ENCODE peak calls at places on chromosomes 1 and 21, in eight cellular contexts. D is MCF 10A, E is psoas muscle, Y is lower lobe of right lung, X is foreskin fibroblast, O is WERI-Rb-1, M is heart left ventricle, N is AG09309. Z is an unnamed sample.

GRCh38 chr1:183837062-183837461 is 32.1 kb downstream of the RGL1 start:
- DNase-seq in D (no peak), E (no peak), Y (no peak), X (no peak), O (peak), M (no peak), N (no peak), Z (no peak)

GRCh38 chr1:59061876-59062275 is 235.0 kb upstream of the FGGY start:
- DNase-seq in D (peak), E (peak), Y (peak), X (peak), O (no peak), M (peak), N (peak), Z (no peak)

GRCh38 chr1:156386134-156386901 is 17.3 kb downstream of the RHBG start:
- DNase-seq in D (no peak), E (no peak), Y (no peak), X (no peak), O (no peak), M (no peak), N (no peak), Z (no peak)

GRCh38 chr1:74610961-74611360 is 62.6 kb downstream of the ERICH3 start:
- DNase-seq in D (no peak), E (no peak), Y (no peak), X (no peak), O (no peak), M (no peak), N (no peak), Z (no peak)

GRCh38 chr1:67792756-67793475 is 40.4 kb downstream of the GNG12 start:
- DNase-seq in D (no peak), E (no peak), Y (no peak), X (no peak), O (no peak), M (no peak), N (no peak), Z (no peak)

GRCh38 chr21:32320059-32320458 is 21.4 kb downstream of the MRAP start:
- DNase-seq in D (no peak), E (no peak), Y (no peak), X (no peak), O (no peak), M (no peak), N (no peak), Z (no peak)

GRCh38 chr1:197224160-197224559 is 43.9 kb upstream of the CRB1 start:
- DNase-seq in D (peak), E (no peak), Y (no peak), X (peak), O (no peak), M (no peak), N (no peak), Z (no peak)

GRCh38 chr1:26529655-26530539 is at the start of gene RPS6KA1:
- DNase-seq in D (peak), E (peak), Y (peak), X (peak), O (peak), M (peak), N (no peak), Z (peak)

GRCh38 chr1:27689423-27690173 is 17.6 kb upstream of the IFI6 start:
- DNase-seq in D (no peak), E (no peak), Y (no peak), X (peak), O (no peak), M (no peak), N (peak), Z (no peak)

GRCh38 chr1:115255154-115255553 is 82.9 kb downstream of the NGF start:
- DNase-seq in D (no peak), E (no peak), Y (no peak), X (peak), O (no peak), M (no peak), N (no peak), Z (no peak)

GRCh38 chr1:115411388-115412063 is 73.5 kb upstream of the NGF start:
- DNase-seq in D (peak), E (no peak), Y (no peak), X (peak), O (no peak), M (no peak), N (no peak), Z (no peak)

DNA sequence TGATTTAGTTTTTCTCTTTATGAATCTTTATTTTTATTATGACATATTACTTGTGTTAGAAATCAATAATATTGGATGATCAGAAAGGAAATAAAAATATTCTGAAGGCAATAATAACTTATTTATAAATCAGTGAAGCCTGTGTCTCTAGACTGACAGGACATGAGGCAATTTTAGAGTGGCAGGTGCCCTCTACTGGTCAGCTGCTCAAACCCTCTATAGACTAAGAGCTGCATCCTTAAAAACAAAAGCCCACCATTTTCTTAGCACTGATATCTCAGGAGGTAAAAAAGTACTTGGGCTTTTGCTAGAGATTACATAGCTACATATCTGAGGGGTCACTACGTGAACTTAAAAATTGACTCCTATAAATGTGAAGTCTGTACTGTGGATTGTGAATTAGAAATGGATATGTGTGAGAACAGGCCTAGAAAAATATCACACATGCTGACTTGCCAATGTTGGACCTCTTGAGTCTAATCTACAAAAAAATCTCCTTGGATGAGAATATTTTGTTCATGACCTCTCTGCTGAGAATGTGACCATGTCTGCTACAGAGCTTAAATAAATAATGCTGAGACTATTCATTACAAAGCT is 597.9 kb upstream of the ADAMTS5 start:
- DNase-seq in D (peak), E (no peak), Y (no peak), X (peak), O (peak), M (peak), N (no peak), Z (no peak)
- TF ChIP-seq CTCF in D (peak), E (peak), Y (peak), X (peak), O (peak), M (peak), N (peak), Z (no peak)

GRCh38 chr1:55480396-55480795 is 265.2 kb upstream of the USP24 start:
- DNase-seq in D (no peak), E (no peak), Y (no peak), X (no peak), O (no peak), M (no peak), N (no peak), Z (no peak)

GRCh38 chr1:55479970-55480369 is 264.8 kb upstream of the USP24 start:
- DNase-seq in D (no peak), E (no peak), Y (no peak), X (no peak), O (peak), M (no peak), N (no peak), Z (no peak)

GRCh38 chr1:55477953-55478352 is 262.8 kb upstream of the USP24 start:
- DNase-seq in D (no peak), E (no peak), Y (no peak), X (no peak), O (no peak), M (no peak), N (no peak), Z (no peak)

GRCh38 chr1:55476445-55477015 is 261.4 kb upstream of the USP24 start:
- DNase-seq in D (no peak), E (no peak), Y (no peak), X (no peak), O (no peak), M (peak), N (no peak), Z (no peak)

GRCh38 chr1:55478742-55479141 is 263.6 kb upstream of the USP24 start:
- DNase-seq in D (peak), E (no peak), Y (no peak), X (no peak), O (no peak), M (no peak), N (no peak), Z (no peak)
- TF ChIP-seq CTCF in D (peak), E (no peak), Y (no peak), X (no peak), O (peak), M (peak), N (no peak), Z (no peak)

GRCh38 chr1:6099787-6100765 is 54.4 kb downstream of the KCNAB2 start:
- DNase-seq in D (peak), E (peak), Y (peak), X (no peak), O (peak), M (no peak), N (no peak), Z (no peak)
- TF ChIP-seq CTCF in D (no peak), E (no peak), Y (no peak), X (no peak), O (peak), M (peak), N (peak), Z (no peak)

GRCh38 chr1:195580988-195581387 is 1027.3 kb downstream of the KCNT2 start:
- DNase-seq in D (no peak), E (no peak), Y (no peak), X (no peak), O (no peak), M (no peak), N (no peak), Z (no peak)
- TF ChIP-seq CTCF in D (no peak), E (no peak), Y (no peak), X (no peak), O (no peak), M (no peak), N (no peak), Z (no peak)

GRCh38 chr1:208521534-208521933 is 277.4 kb upstream of the PLXNA2 start:
- DNase-seq in D (no peak), E (no peak), Y (no peak), X (no peak), O (no peak), M (no peak), N (no peak), Z (no peak)
- TF ChIP-seq CTCF in D (no peak), E (no peak), Y (no peak), X (no peak), O (no peak), M (no peak), N (no peak), Z (no peak)

DNA sequence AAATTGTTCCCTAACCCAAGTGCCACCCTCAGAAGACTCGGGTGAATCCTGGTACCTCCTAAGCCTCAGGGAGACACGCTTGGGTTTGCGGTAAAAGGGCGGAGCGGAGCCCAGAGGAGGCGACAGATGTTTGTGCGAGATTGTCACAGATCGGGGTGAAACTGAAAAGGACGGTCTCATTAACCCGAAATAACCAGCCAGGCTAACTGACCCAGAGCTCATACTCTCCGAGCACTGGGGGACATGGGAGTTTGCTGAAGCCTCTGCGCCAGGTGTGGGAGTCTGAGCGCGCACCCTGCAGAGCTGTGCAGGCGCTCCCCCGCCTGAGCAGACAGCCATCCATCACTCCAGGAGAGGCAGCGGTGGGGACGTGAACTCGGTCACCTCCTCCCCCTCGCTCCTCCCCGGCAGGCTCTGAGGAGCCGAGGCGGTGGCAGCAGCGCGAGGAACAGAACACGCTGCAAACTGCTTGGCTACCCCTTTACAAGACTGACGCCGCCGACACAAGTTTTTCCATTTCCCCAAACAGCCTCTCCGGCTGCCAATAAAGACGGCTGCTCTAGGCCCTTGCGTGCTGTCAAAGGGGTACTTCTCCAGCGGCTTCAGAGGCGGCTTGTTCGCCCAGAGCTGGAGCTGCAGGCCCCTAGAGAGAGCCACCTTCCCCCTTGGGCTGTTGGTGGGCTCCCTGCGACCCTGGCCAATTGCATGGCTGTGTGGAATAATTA is 43.5 kb downstream of the RRAGC start:
- DNase-seq in D (no peak), E (no peak), Y (no peak), X (no peak), O (peak), M (no peak), N (no peak), Z (no peak)
- TF ChIP-seq CTCF in D (no peak), E (no peak), Y (no peak), X (no peak), O (peak), M (no peak), N (no peak), Z (no peak)

DNA sequence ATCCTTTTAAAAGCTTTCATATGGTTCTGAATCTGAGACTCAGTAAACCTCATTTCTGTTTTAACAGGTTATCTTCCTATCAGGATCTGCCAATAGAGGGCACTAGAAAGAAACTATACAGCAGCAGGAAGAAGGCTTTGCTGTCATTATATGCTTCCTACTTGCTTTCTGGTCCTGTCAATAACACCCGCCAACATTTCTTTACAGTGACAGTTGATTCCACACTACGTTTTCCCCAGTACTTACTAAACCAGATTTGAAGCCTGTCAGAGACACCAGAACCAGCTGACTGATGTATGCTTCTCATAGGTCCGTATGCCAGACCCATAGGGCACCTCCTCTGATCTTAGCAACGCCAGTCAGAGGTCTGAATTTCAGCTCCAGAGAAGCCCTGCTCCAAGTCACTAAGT is 341.0 kb upstream of the NEGR1 start:
- DNase-seq in D (peak), E (no peak), Y (no peak), X (peak), O (no peak), M (no peak), N (peak), Z (no peak)
- TF ChIP-seq CTCF in D (peak), E (peak), Y (peak), X (peak), O (peak), M (peak), N (peak), Z (peak)

GRCh38 chr1:182050481-182051438 is 10.8 kb downstream of the ZNF648 start:
- DNase-seq in D (peak), E (no peak), Y (no peak), X (no peak), O (no peak), M (no peak), N (no peak), Z (no peak)
- TF ChIP-seq CTCF in D (no peak), E (no peak), Y (no peak), X (no peak), O (no peak), M (no peak), N (no peak), Z (no peak)

GRCh38 chr1:160428053-160428452 is 27.7 kb downstream of the VANGL2 start:
- DNase-seq in D (no peak), E (no peak), Y (no peak), X (no peak), O (no peak), M (no peak), N (no peak), Z (no peak)

GRCh38 chr1:160429125-160429551 is 28.8 kb downstream of the VANGL2 start:
- DNase-seq in D (peak), E (no peak), Y (no peak), X (no peak), O (no peak), M (no peak), N (no peak), Z (no peak)

GRCh38 chr1:160427625-160428024 is 27.3 kb downstream of the VANGL2 start:
- DNase-seq in D (no peak), E (no peak), Y (no peak), X (no peak), O (no peak), M (no peak), N (no peak), Z (no peak)

GRCh38 chr1:160429702-160430535 is 29.6 kb downstream of the VANGL2 start:
- DNase-seq in D (no peak), E (no peak), Y (no peak), X (no peak), O (no peak), M (no peak), N (no peak), Z (no peak)

GRCh38 chr1:160428655-160429054 is 28.3 kb downstream of the VANGL2 start:
- DNase-seq in D (peak), E (no peak), Y (no peak), X (peak), O (no peak), M (peak), N (no peak), Z (no peak)
- TF ChIP-seq CTCF in D (peak), E (peak), Y (peak), X (peak), O (peak), M (peak), N (peak), Z (peak)

GRCh38 chr21:44755227-44755626 is 43.9 kb upstream of the TSPEAR start:
- DNase-seq in D (peak), E (no peak), Y (no peak), X (no peak), O (no peak), M (no peak), N (no peak), Z (no peak)
- TF ChIP-seq CTCF in D (peak), E (no peak), Y (no peak), X (no peak), O (no peak), M (no peak), N (peak), Z (no peak)